ENCODE peak calls at places on chromosomes 7 and 10, in nine cellular contexts. Z, H, I, U, V, D, O, F and C are unnamed samples.

GRCh38 chr10:24483701-24484100 is 240.0 kb downstream of the ARHGAP21 start:
- DNase-seq in Z (no peak), H (no peak), I (peak; percentile 68), U (no peak), V (peak; percentile 32), D (peak; percentile 16), O (peak; percentile 91), F (peak; percentile 37), C (no peak)

GRCh38 chr7:44194069-44194468 is 4.8 kb upstream of the GCK start:
- DNase-seq in Z (no peak), H (no peak), I (no peak), U (no peak), V (no peak), D (no peak), O (no peak), F (no peak), C (no peak)

GRCh38 chr10:120182431-120182830 is 274.6 kb upstream of the PLPP4 start:
- DNase-seq in Z (no peak), H (no peak), I (no peak), U (no peak), V (no peak), D (no peak), O (no peak), F (no peak), C (no peak)

GRCh38 chr7:87048839-87049238 is 10.6 kb downstream of the ELAPOR2 start:
- DNase-seq in Z (no peak), H (no peak), I (no peak), U (no peak), V (no peak), D (no peak), O (no peak), F (no peak), C (no peak)

GRCh38 chr7:87058739-87059524 is 522 bp downstream of the ELAPOR2 start:
- DNase-seq in Z (no peak), H (no peak), I (peak; percentile 40), U (no peak), V (peak; percentile 6), D (peak; percentile 4), O (peak; percentile 1), F (no peak), C (no peak)

GRCh38 chr10:100654835-100655759 is 90.3 kb upstream of the PAX2 start:
- DNase-seq in Z (no peak), H (no peak), I (no peak), U (no peak), V (no peak), D (peak; percentile 6), O (no peak), F (no peak), C (peak; percentile 64)

GRCh38 chr10:70297224-70297623 is 13.4 kb upstream of the NPFFR1 start:
- DNase-seq in Z (no peak), H (no peak), I (no peak), U (no peak), V (no peak), D (no peak), O (no peak), F (no peak), C (no peak)

GRCh38 chr7:85851571-85852193 is 664.8 kb upstream of the SEMA3D start:
- DNase-seq in Z (no peak), H (peak; percentile 11), I (no peak), U (no peak), V (peak; percentile 79), D (peak; percentile 81), O (peak; percentile 10), F (no peak), C (peak; percentile 17)

GRCh38 chr10:113485801-113486200 is 67.1 kb upstream of the HABP2 start:
- DNase-seq in Z (no peak), H (no peak), I (no peak), U (no peak), V (no peak), D (no peak), O (no peak), F (no peak), C (no peak)

GRCh38 chr10:63633677-63634487 is 112.7 kb downstream of the REEP3 start:
- DNase-seq in Z (no peak), H (no peak), I (no peak), U (no peak), V (peak; percentile 66), D (peak; percentile 64), O (peak; percentile 42), F (peak; percentile 45), C (peak; percentile 9)

GRCh38 chr7:45435846-45436245 is 138.3 kb upstream of the ADCY1 start:
- DNase-seq in Z (no peak), H (peak; percentile 31), I (no peak), U (no peak), V (peak; percentile 67), D (peak; percentile 88), O (peak; percentile 8), F (peak; percentile 30), C (no peak)

GRCh38 chr10:70695241-70696030 is 23.1 kb downstream of the ADAMTS14 start:
- DNase-seq in Z (no peak), H (no peak), I (no peak), U (no peak), V (no peak), D (no peak), O (no peak), F (no peak), C (no peak)

GRCh38 chr7:109003742-109004141 is 434.1 kb downstream of the DNAJB9 start:
- DNase-seq in Z (no peak), H (no peak), I (no peak), U (no peak), V (peak; percentile 0), D (peak; percentile 13), O (no peak), F (no peak), C (no peak)

GRCh38 chr10:13629116-13629515 is 42.4 kb downstream of the PRPF18 start:
- DNase-seq in Z (no peak), H (peak; percentile 79), I (no peak), U (no peak), V (peak; percentile 29), D (peak; percentile 27), O (no peak), F (no peak), C (no peak)

GRCh38 chr7:148108381-148108780 is 482.2 kb upstream of the C7orf33 start:
- DNase-seq in Z (no peak), H (no peak), I (no peak), U (no peak), V (no peak), D (no peak), O (no peak), F (no peak), C (no peak)

GRCh38 chr7:130917669-130918128 is 183.7 kb upstream of the KLF14 start:
- DNase-seq in Z (no peak), H (no peak), I (no peak), U (no peak), V (no peak), D (no peak), O (no peak), F (no peak), C (no peak)
- H3K4me3 ChIP-seq in Z (no peak overlapping the region), H (no peak overlapping the region), I (no peak overlapping the region), U (peak overlapping the region; percentile 67), V (no peak overlapping the region), D (no peak overlapping the region), O (peak overlapping the region; percentile 18), F (no peak overlapping the region), C (no peak overlapping the region)

GRCh38 chr7:18445483-18445882 is 50.1 kb upstream of the HDAC9 start:
- DNase-seq in Z (no peak), H (no peak), I (no peak), U (no peak), V (no peak), D (no peak), O (no peak), F (no peak), C (no peak)
- H3K4me3 ChIP-seq in Z (no peak overlapping the region), H (no peak overlapping the region), I (no peak overlapping the region), U (no peak overlapping the region), V (no peak overlapping the region), D (no peak overlapping the region), O (no peak overlapping the region), F (no peak overlapping the region), C (no peak overlapping the region)

GRCh38 chr7:30912986-30913671 is 1.5 kb downstream of the AQP1 start:
- DNase-seq in Z (no peak), H (no peak), I (no peak), U (no peak), V (no peak), D (no peak), O (no peak), F (no peak), C (no peak)

GRCh38 chr7:30915751-30916150 is 4.1 kb downstream of the AQP1 start:
- DNase-seq in Z (no peak), H (no peak), I (no peak), U (no peak), V (no peak), D (no peak), O (no peak), F (no peak), C (no peak)

GRCh38 chr7:30913821-30914515 is 2.3 kb downstream of the AQP1 start:
- DNase-seq in Z (no peak), H (no peak), I (no peak), U (no peak), V (no peak), D (no peak), O (no peak), F (no peak), C (no peak)

GRCh38 chr7:30916255-30916654 is 4.6 kb downstream of the AQP1 start:
- DNase-seq in Z (no peak), H (no peak), I (no peak), U (no peak), V (no peak), D (no peak), O (no peak), F (no peak), C (no peak)

GRCh38 chr7:30914611-30915601 is 3.3 kb downstream of the AQP1 start:
- DNase-seq in Z (no peak), H (peak; percentile 43), I (no peak), U (no peak), V (peak; percentile 50), D (peak; percentile 36), O (peak; percentile 28), F (peak; percentile 61), C (no peak)
- H3K4me3 ChIP-seq in Z (no peak overlapping the region), H (no peak overlapping the region), I (peak overlapping the region; percentile 50), U (no peak overlapping the region), V (no peak overlapping the region), D (no peak overlapping the region), O (no peak overlapping the region), F (no peak overlapping the region), C (no peak overlapping the region)

GRCh38 chr7:517848-518629 is 1.6 kb downstream of the PDGFA start:
- DNase-seq in Z (no peak), H (no peak), I (peak; percentile 55), U (no peak), V (peak; percentile 85), D (peak; percentile 83), O (peak; percentile 51), F (no peak), C (no peak)
- H3K4me3 ChIP-seq in Z (peak overlapping the region; percentile 32), H (peak overlapping the region; percentile 76), I (peak overlapping the region; percentile 64), U (no peak overlapping the region), V (peak overlapping the region; percentile 77), D (peak overlapping the region; percentile 55), O (peak overlapping the region; percentile 74), F (peak overlapping the region; percentile 38), C (peak overlapping the region; percentile 55)